ENCODE peak calls at places on chromosomes 11 and 22, in ten cellular contexts. One of them, this sample, is unnamed.

GRCh38 chr11:59102259-59102765 is 4.7 kb upstream of the FAM111B start:
- DNase-seq in right lobe of liver: peak; percentile 62
- DNase-seq in tibial nerve: peak; percentile 22
- DNase-seq in adrenal gland: peak; percentile 41
- DNase-seq in spleen: peak; percentile 91
- DNase-seq in stomach: peak; percentile 65
- DNase-seq in endothelial cell of umbilical vein: peak; percentile 46
- DNase-seq in heart left ventricle: peak; percentile 22
- DNase-seq in ovary: no peak
- DNase-seq in transverse colon: peak; percentile 66
- DNase-seq in this sample: peak; percentile 53

GRCh38 chr22:41405588-41405987 is 23.8 kb downstream of the TEF start:
- DNase-seq in right lobe of liver: no peak
- DNase-seq in tibial nerve: no peak
- DNase-seq in adrenal gland: no peak
- DNase-seq in spleen: peak; percentile 77
- DNase-seq in stomach: no peak
- DNase-seq in endothelial cell of umbilical vein: no peak
- DNase-seq in heart left ventricle: no peak
- DNase-seq in ovary: no peak
- DNase-seq in transverse colon: no peak
- DNase-seq in this sample: no peak

GRCh38 chr11:114774599-114775365 is 96.5 kb downstream of the NXPE2 start:
- DNase-seq in right lobe of liver: no peak
- DNase-seq in tibial nerve: no peak
- DNase-seq in adrenal gland: peak; percentile 60
- DNase-seq in spleen: no peak
- DNase-seq in stomach: peak; percentile 40
- DNase-seq in endothelial cell of umbilical vein: peak; percentile 49
- DNase-seq in heart left ventricle: peak; percentile 21
- DNase-seq in ovary: no peak
- DNase-seq in transverse colon: peak; percentile 58
- DNase-seq in this sample: peak; percentile 20

GRCh38 chr11:109085708-109086373 is 336.1 kb upstream of the C11orf87 start:
- DNase-seq in right lobe of liver: no peak
- DNase-seq in tibial nerve: no peak
- DNase-seq in adrenal gland: no peak
- DNase-seq in spleen: no peak
- DNase-seq in stomach: no peak
- DNase-seq in endothelial cell of umbilical vein: no peak
- DNase-seq in heart left ventricle: peak; percentile 24
- DNase-seq in ovary: no peak
- DNase-seq in transverse colon: no peak
- DNase-seq in this sample: no peak

GRCh38 chr11:65189191-65189590 is 7.5 kb downstream of the CAPN1 start:
- DNase-seq in right lobe of liver: peak; percentile 22
- DNase-seq in tibial nerve: no peak
- DNase-seq in adrenal gland: no peak
- DNase-seq in spleen: peak; percentile 20
- DNase-seq in stomach: no peak
- DNase-seq in endothelial cell of umbilical vein: no peak
- DNase-seq in heart left ventricle: no peak
- DNase-seq in ovary: peak; percentile 4
- DNase-seq in transverse colon: no peak
- DNase-seq in this sample: no peak

GRCh38 chr11:103091024-103091423 is 936 bp downstream of the DCUN1D5 start:
- DNase-seq in right lobe of liver: no peak
- DNase-seq in tibial nerve: no peak
- DNase-seq in adrenal gland: no peak
- DNase-seq in spleen: no peak
- DNase-seq in stomach: no peak
- DNase-seq in endothelial cell of umbilical vein: peak; percentile 29
- DNase-seq in heart left ventricle: no peak
- DNase-seq in ovary: no peak
- DNase-seq in transverse colon: no peak
- DNase-seq in this sample: no peak

GRCh38 chr11:86374586-86374985 is at the start of gene CCDC81:
- DNase-seq in right lobe of liver: peak; percentile 46
- DNase-seq in tibial nerve: no peak
- DNase-seq in adrenal gland: no peak
- DNase-seq in spleen: no peak
- DNase-seq in stomach: no peak
- DNase-seq in endothelial cell of umbilical vein: peak; percentile 41
- DNase-seq in heart left ventricle: peak; percentile 8
- DNase-seq in ovary: no peak
- DNase-seq in transverse colon: no peak
- DNase-seq in this sample: no peak

GRCh38 chr11:64086263-64086938 is 50.7 kb downstream of the FLRT1 start:
- DNase-seq in right lobe of liver: no peak
- DNase-seq in tibial nerve: peak; percentile 36
- DNase-seq in adrenal gland: no peak
- DNase-seq in spleen: no peak
- DNase-seq in stomach: peak; percentile 43
- DNase-seq in endothelial cell of umbilical vein: no peak
- DNase-seq in heart left ventricle: no peak
- DNase-seq in ovary: peak; percentile 55
- DNase-seq in transverse colon: peak; percentile 27
- DNase-seq in this sample: no peak

GRCh38 chr22:42076764-42077485 is 2.6 kb upstream of the SMDT1 start:
- DNase-seq in right lobe of liver: no peak
- DNase-seq in tibial nerve: no peak
- DNase-seq in adrenal gland: peak; percentile 21
- DNase-seq in spleen: peak; percentile 28
- DNase-seq in stomach: peak; percentile 22
- DNase-seq in endothelial cell of umbilical vein: no peak
- DNase-seq in heart left ventricle: no peak
- DNase-seq in ovary: peak; percentile 37
- DNase-seq in transverse colon: no peak
- DNase-seq in this sample: no peak

GRCh38 chr11:134142536-134142935 is 73.7 kb downstream of the JAM3 start:
- DNase-seq in right lobe of liver: no peak
- DNase-seq in tibial nerve: no peak
- DNase-seq in adrenal gland: no peak
- DNase-seq in spleen: no peak
- DNase-seq in stomach: no peak
- DNase-seq in endothelial cell of umbilical vein: no peak
- DNase-seq in heart left ventricle: no peak
- DNase-seq in ovary: no peak
- DNase-seq in transverse colon: no peak
- DNase-seq in this sample: no peak

GRCh38 chr11:117070016-117070415 is 28.2 kb downstream of the SIK3 start:
- DNase-seq in right lobe of liver: no peak
- DNase-seq in tibial nerve: no peak
- DNase-seq in adrenal gland: no peak
- DNase-seq in spleen: no peak
- DNase-seq in stomach: no peak
- DNase-seq in endothelial cell of umbilical vein: peak; percentile 77
- DNase-seq in heart left ventricle: no peak
- DNase-seq in ovary: no peak
- DNase-seq in transverse colon: no peak
- DNase-seq in this sample: no peak

GRCh38 chr11:76823481-76824028 is 37.2 kb upstream of the ACER3 start:
- DNase-seq in right lobe of liver: no peak
- DNase-seq in tibial nerve: no peak
- DNase-seq in adrenal gland: no peak
- DNase-seq in spleen: no peak
- DNase-seq in stomach: no peak
- DNase-seq in endothelial cell of umbilical vein: peak; percentile 97
- DNase-seq in heart left ventricle: peak; percentile 67
- DNase-seq in ovary: no peak
- DNase-seq in transverse colon: no peak
- DNase-seq in this sample: no peak

GRCh38 chr22:26324150-26324549 is 104.9 kb upstream of the ASPHD2 start:
- DNase-seq in right lobe of liver: no peak
- DNase-seq in tibial nerve: no peak
- DNase-seq in adrenal gland: no peak
- DNase-seq in spleen: no peak
- DNase-seq in stomach: no peak
- DNase-seq in endothelial cell of umbilical vein: no peak
- DNase-seq in heart left ventricle: no peak
- DNase-seq in ovary: no peak
- DNase-seq in transverse colon: no peak
- DNase-seq in this sample: no peak

GRCh38 chr11:59097113-59097708 is 9.8 kb upstream of the FAM111B start:
- DNase-seq in right lobe of liver: no peak
- DNase-seq in tibial nerve: peak; percentile 77
- DNase-seq in adrenal gland: peak; percentile 50
- DNase-seq in spleen: peak; percentile 79
- DNase-seq in stomach: peak; percentile 71
- DNase-seq in endothelial cell of umbilical vein: peak; percentile 64
- DNase-seq in heart left ventricle: peak; percentile 42
- DNase-seq in ovary: peak; percentile 52
- DNase-seq in transverse colon: peak; percentile 75
- DNase-seq in this sample: peak; percentile 36

GRCh38 chr11:7826316-7826715 is 29.6 kb upstream of the OR5P2 start:
- DNase-seq in right lobe of liver: no peak
- DNase-seq in tibial nerve: no peak
- DNase-seq in adrenal gland: no peak
- DNase-seq in spleen: no peak
- DNase-seq in stomach: no peak
- DNase-seq in endothelial cell of umbilical vein: no peak
- DNase-seq in heart left ventricle: no peak
- DNase-seq in ovary: no peak
- DNase-seq in transverse colon: no peak
- DNase-seq in this sample: no peak

GRCh38 chr22:23268139-23268712 is 87.9 kb downstream of the BCR start:
- DNase-seq in right lobe of liver: no peak
- DNase-seq in tibial nerve: no peak
- DNase-seq in adrenal gland: no peak
- DNase-seq in spleen: no peak
- DNase-seq in stomach: no peak
- DNase-seq in endothelial cell of umbilical vein: no peak
- DNase-seq in heart left ventricle: no peak
- DNase-seq in ovary: no peak
- DNase-seq in transverse colon: no peak
- DNase-seq in this sample: no peak
- TF ChIP-seq POLR2A in right lobe of liver: no peak
- TF ChIP-seq POLR2A in tibial nerve: no peak
- TF ChIP-seq POLR2A in adrenal gland: no peak
- TF ChIP-seq POLR2A in spleen: no peak
- TF ChIP-seq POLR2A in stomach: no peak
- TF ChIP-seq POLR2A in endothelial cell of umbilical vein: no peak
- TF ChIP-seq POLR2A in heart left ventricle: no peak
- TF ChIP-seq POLR2A in ovary: no peak
- TF ChIP-seq POLR2A in transverse colon: no peak
- TF ChIP-seq POLR2A in this sample: no peak

DNA sequence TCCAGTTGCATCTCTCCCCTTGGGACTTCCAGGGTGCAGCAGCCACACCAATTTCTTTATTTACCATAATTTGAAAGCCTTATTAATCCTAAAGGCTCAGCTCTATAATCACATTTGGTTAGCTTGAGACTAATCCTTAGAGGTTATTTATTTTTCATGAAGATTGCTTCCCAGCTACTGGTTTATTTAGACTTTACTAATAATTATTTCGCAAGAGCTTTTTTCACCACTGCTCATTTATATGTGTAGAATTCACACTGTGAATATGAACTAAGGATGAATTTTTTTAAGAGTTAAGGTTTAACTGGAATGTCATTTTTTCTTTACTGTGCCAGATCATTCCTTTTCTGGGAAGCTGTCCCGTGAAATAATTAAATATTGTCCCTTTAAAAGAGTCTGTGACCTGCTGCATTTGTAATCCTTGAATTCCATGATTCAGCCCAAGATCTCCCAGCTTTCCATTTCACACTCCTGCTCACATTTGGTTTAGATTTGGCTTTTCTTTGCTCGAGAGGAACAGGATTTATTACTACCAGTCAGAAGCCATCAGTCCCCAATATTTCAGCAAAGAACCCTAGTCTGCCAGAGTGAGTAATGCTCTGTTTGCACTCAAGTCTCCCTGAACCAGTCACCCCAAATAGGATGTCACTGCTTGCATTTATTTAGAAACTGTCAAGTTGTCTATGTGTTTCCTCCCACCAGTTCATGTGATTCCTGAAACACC is 4.4 kb upstream of the CD44 start:
- DNase-seq in right lobe of liver: no peak
- DNase-seq in tibial nerve: no peak
- DNase-seq in adrenal gland: no peak
- DNase-seq in spleen: no peak
- DNase-seq in stomach: no peak
- DNase-seq in endothelial cell of umbilical vein: no peak
- DNase-seq in heart left ventricle: no peak
- DNase-seq in ovary: no peak
- DNase-seq in transverse colon: no peak
- DNase-seq in this sample: no peak
- H3K4me1 ChIP-seq in right lobe of liver: no peaks in the 10 kb centered on the region
- H3K4me1 ChIP-seq in tibial nerve: no peaks in the 10 kb centered on the region
- H3K4me1 ChIP-seq in adrenal gland: no peaks in the 10 kb centered on the region
- H3K4me1 ChIP-seq in spleen: peaks cover 22% of the 10 kb centered on the region
- H3K4me1 ChIP-seq in stomach: peaks cover 5% of the 10 kb centered on the region
- H3K4me1 ChIP-seq in endothelial cell of umbilical vein: peaks cover 4% of the 10 kb centered on the region
- H3K4me1 ChIP-seq in heart left ventricle: no peaks in the 10 kb centered on the region
- H3K4me1 ChIP-seq in ovary: peaks cover 4% of the 10 kb centered on the region
- H3K4me1 ChIP-seq in transverse colon: peaks cover 8% of the 10 kb centered on the region
- H3K4me1 ChIP-seq in this sample: no peaks in the 10 kb centered on the region

DNA sequence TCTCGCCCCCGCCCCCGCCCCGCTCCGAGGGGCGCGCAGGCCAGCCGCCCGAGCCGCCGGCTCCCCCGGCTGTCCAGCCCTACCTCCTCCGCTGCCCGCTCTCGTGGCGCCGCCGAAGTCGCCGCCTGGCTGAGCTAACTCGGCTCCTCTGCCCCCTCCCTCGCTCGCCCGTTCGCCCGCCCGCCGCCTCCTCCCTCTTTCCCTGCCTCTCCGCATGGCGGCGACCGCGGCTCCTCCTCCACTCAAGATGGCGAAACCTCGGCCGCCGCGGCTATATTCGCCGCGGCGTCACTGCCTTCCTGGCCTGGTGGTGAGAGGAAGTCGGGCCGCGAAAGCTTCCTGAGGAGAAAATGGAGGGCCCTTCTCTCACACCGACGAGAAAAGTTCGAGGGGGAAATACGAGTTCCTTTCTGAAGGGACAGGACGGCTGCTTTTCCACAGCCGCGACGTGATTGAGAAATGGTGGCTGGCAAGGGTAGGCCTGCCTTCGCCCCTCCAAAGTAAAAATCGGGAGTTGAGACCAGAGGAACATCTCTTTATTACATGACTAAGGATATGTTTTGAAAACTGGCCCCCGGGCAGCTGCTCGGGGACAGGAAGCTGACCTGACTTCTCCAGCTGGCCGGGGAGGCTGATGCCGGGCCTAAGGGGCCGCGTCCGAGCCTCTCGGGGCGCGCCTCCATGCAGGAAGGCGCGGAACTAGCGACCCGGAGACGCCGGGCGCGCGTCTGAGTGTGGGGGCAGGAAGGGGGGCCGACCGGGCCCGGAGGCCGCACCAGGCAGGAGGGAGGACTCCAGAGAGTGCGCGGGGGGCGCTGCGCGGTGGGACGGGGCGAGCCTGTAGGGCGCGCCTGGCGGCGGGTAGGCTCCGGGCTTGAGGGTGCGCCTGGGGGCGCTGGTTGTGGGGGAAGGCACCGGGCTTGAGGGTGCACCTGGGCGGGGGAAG is at the start of gene DDX6:
- DNase-seq in right lobe of liver: peak; percentile 93
- DNase-seq in tibial nerve: peak; percentile 86
- DNase-seq in adrenal gland: peak; percentile 91
- DNase-seq in spleen: peak; percentile 99
- DNase-seq in stomach: peak; percentile 93
- DNase-seq in endothelial cell of umbilical vein: peak; percentile 86
- DNase-seq in heart left ventricle: peak; percentile 93
- DNase-seq in ovary: peak; percentile 90
- DNase-seq in transverse colon: peak; percentile 92
- DNase-seq in this sample: peak; percentile 82
- TF ChIP-seq CTCF in right lobe of liver: peak; percentile 36
- TF ChIP-seq CTCF in tibial nerve: peak; percentile 37
- TF ChIP-seq CTCF in adrenal gland: peak; percentile 58
- TF ChIP-seq CTCF in spleen: no peak
- TF ChIP-seq CTCF in stomach: peak; percentile 26
- TF ChIP-seq CTCF in endothelial cell of umbilical vein: peak; percentile 38
- TF ChIP-seq CTCF in heart left ventricle: no peak
- TF ChIP-seq CTCF in ovary: peak; percentile 32
- TF ChIP-seq CTCF in transverse colon: peak; percentile 39
- TF ChIP-seq CTCF in this sample: peak; percentile 18

GRCh38 chr22:46432164-46433068 is 96.9 kb downstream of the TRMU start:
- DNase-seq in right lobe of liver: no peak
- DNase-seq in tibial nerve: no peak
- DNase-seq in adrenal gland: no peak
- DNase-seq in spleen: no peak
- DNase-seq in stomach: peak; percentile 66
- DNase-seq in endothelial cell of umbilical vein: no peak
- DNase-seq in heart left ventricle: no peak
- DNase-seq in ovary: no peak
- DNase-seq in transverse colon: peak; percentile 54
- DNase-seq in this sample: no peak
- TF ChIP-seq POLR2A in right lobe of liver: no peak
- TF ChIP-seq POLR2A in tibial nerve: no peak
- TF ChIP-seq POLR2A in adrenal gland: no peak
- TF ChIP-seq POLR2A in spleen: no peak
- TF ChIP-seq POLR2A in stomach: no peak
- TF ChIP-seq POLR2A in endothelial cell of umbilical vein: no peak
- TF ChIP-seq POLR2A in heart left ventricle: no peak
- TF ChIP-seq POLR2A in ovary: no peak
- TF ChIP-seq POLR2A in transverse colon: no peak
- TF ChIP-seq POLR2A in this sample: no peak

This sample was measured in prostate gland.